ENCODE peak calls at places on chromosomes 7 and 10, in five cellular contexts. X is ovary, Q is body of pancreas, O is uterus, J is breast epithelium. I is an unnamed sample.
A peak's percentile ranks its signal among the peaks of the same experiment; 100 is the strongest.

GRCh38 chr7:78081344-78081743 is 282.8 kb downstream of the PHTF2 start:
- DNase-seq in X (no peak), O (no peak), J (no peak), Q (no peak), I (no peak)

GRCh38 chr10:78513330-78513729 is 479.7 kb downstream of the RPS24 start:
- DNase-seq in O (no peak), Q (no peak), J (no peak), X (no peak), I (no peak)

GRCh38 chr10:92763634-92764155 is 73.9 kb downstream of the HHEX start:
- DNase-seq in Q (no peak), O (no peak), J (no peak), X (no peak), I (no peak)

GRCh38 chr7:45684910-45685618 is 110.9 kb downstream of the ADCY1 start:
- DNase-seq in Q (no peak), X (no peak), O (no peak), J (peak; percentile 28), I (peak; percentile 16)

GRCh38 chr10:124649209-124649608 is 95.0 kb downstream of the FAM53B start:
- DNase-seq in Q (no peak), X (peak; percentile 79), O (peak; percentile 72), J (no peak), I (no peak)

GRCh38 chr7:130971297-130971696 is 237.3 kb upstream of the KLF14 start:
- DNase-seq in Q (no peak), X (no peak), O (no peak), J (no peak), I (no peak)

GRCh38 chr10:23067939-23068775 is 27.2 kb upstream of the MSRB2 start:
- DNase-seq in O (peak; percentile 61), J (peak; percentile 68), X (no peak), Q (peak; percentile 79), I (peak; percentile 72)

GRCh38 chr7:121084748-121085336 is 96.3 kb downstream of the CPED1 start:
- DNase-seq in O (no peak), Q (no peak), X (no peak), J (no peak), I (no peak)

GRCh38 chr7:101644879-101645278 is 15.8 kb upstream of the MYL10 start:
- DNase-seq in Q (no peak), J (no peak), O (no peak), X (no peak), I (no peak)

GRCh38 chr10:96896884-96897589 is 64.9 kb downstream of the LCOR start:
- DNase-seq in O (no peak), J (no peak), X (no peak), Q (no peak), I (no peak)

GRCh38 chr7:93165447-93165846 is 17.3 kb upstream of the SAMD9L start:
- DNase-seq in O (no peak), J (no peak), Q (no peak), X (no peak), I (no peak)

GRCh38 chr10:61992683-61993629 is 91.5 kb downstream of the ARID5B start:
- DNase-seq in O (peak; percentile 36), J (no peak), X (peak; percentile 25), Q (no peak), I (no peak)

GRCh38 chr10:95384011-95384704 is 93.4 kb upstream of the PDLIM1 start:
- DNase-seq in J (no peak), Q (no peak), O (no peak), X (no peak), I (no peak)

GRCh38 chr7:149774237-149775175 is 1.1 kb upstream of the ZNF467 start:
- DNase-seq in X (peak; percentile 25), J (no peak), Q (peak; percentile 43), O (peak; percentile 37), I (no peak)

GRCh38 chr7:123003539-123004126 is 8.1 kb upstream of the TAS2R16 start:
- DNase-seq in J (no peak), X (no peak), O (no peak), Q (no peak), I (no peak)

GRCh38 chr10:103238506-103239252 is 7.0 kb upstream of the RPEL1 start:
- DNase-seq in J (no peak), Q (peak; percentile 43), O (no peak), X (peak; percentile 10), I (no peak)

GRCh38 chr7:50307368-50308012 is 3.0 kb downstream of the IKZF1 start:
- DNase-seq in Q (no peak), O (no peak), X (no peak), J (no peak), I (no peak)

GRCh38 chr7:112236597-112236996 is 30.1 kb downstream of the ZNF277 start:
- DNase-seq in O (no peak), X (no peak), Q (no peak), J (no peak), I (no peak)

GRCh38 chr10:75941181-75941580 is 509.8 kb downstream of the LRMDA start:
- DNase-seq in X (no peak), J (no peak), Q (no peak), O (no peak), I (no peak)

GRCh38 chr10:3729397-3729796 is 55.6 kb downstream of the KLF6 start:
- DNase-seq in X (no peak), J (no peak), O (no peak), Q (no peak), I (no peak)

GRCh38 chr10:74542077-74542476 is 284.3 kb upstream of the KAT6B start:
- DNase-seq in O (no peak), J (no peak), X (peak; percentile 41), Q (peak; percentile 13), I (no peak)

GRCh38 chr7:33639552-33640197 is 265.7 kb upstream of the BMPER start:
- DNase-seq in J (no peak), Q (no peak), O (no peak), X (no peak), I (no peak)

GRCh38 chr10:100364735-100365391 is 17.8 kb downstream of the SCD start:
- DNase-seq in O (peak; percentile 79), X (peak; percentile 87), Q (peak; percentile 96), J (peak; percentile 89), I (peak; percentile 86)

GRCh38 chr7:20799566-20800377 is 13.1 kb upstream of the SP8 start:
- DNase-seq in O (no peak), Q (no peak), X (no peak), J (no peak), I (no peak)

GRCh38 chr10:78588194-78588811 is 480.5 kb upstream of the ZMIZ1 start:
- DNase-seq in Q (peak; percentile 37), J (no peak), X (peak; percentile 36), O (peak; percentile 72), I (no peak)

DNA sequence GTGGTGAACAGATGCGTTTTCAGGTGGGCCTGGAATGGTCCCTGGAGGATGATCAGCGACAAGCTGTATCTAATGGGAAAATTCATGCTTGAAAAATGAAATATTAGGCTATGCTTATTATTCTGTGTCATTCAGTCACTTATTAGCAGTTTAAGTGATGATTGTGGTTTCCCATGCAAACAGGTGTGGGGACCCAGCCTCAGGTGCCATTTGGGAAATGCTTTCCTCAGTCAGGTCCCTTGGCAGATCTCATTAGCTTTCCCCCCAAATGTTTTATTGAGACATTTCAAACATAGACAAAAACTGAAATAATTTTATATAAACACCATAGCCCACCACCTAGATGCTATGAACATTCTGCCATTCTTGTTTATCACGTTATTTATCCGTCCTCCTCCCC is 411 bp upstream of the SNX10 start:
- DNase-seq in O (no peak), X (no peak), Q (no peak), J (no peak), I (no peak)
- H3K27ac ChIP-seq in O (no peak overlapping the region), X (no peak overlapping the region), Q (no peak overlapping the region), J (no peak overlapping the region), I (no peak overlapping the region)

DNA sequence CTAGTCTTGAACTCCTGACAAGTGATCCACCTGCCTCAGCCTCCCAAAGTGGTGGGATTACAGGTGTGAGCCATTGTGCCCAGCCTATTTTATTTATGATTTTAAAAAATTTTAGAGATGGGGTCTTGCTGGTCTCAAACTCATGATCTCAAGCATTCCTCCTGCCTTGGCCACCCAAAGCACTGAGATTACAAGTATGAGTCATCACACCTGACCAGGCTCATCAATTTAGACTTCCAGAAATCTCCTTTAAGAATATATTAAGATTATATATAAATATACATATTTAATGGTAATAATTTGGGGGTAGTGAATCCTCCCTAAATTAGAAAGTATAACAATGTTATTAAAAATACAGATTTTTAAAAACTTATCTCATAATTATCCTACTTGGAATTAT is 29.1 kb downstream of the LAMB1 start:
- DNase-seq in Q (no peak), J (no peak), O (no peak), X (no peak), I (no peak)
- TF ChIP-seq POLR2A in Q (no peak), J (no peak), O (no peak), X (no peak), I (no peak)

GRCh38 chr7:97735075-97735474 is 3.2 kb downstream of the TAC1 start:
- DNase-seq in J (no peak), X (no peak), O (no peak), Q (no peak), I (no peak)

GRCh38 chr7:97734255-97734654 is 2.4 kb downstream of the TAC1 start:
- DNase-seq in J (no peak), O (no peak), Q (no peak), X (no peak), I (no peak)

GRCh38 chr7:97732567-97733275 is 835 bp downstream of the TAC1 start:
- DNase-seq in J (no peak), X (no peak), Q (no peak), O (no peak), I (no peak)

GRCh38 chr7:97731736-97732370 is at the start of gene TAC1:
- DNase-seq in J (no peak), O (peak; percentile 13), X (no peak), Q (peak; percentile 8), I (no peak)

DNA sequence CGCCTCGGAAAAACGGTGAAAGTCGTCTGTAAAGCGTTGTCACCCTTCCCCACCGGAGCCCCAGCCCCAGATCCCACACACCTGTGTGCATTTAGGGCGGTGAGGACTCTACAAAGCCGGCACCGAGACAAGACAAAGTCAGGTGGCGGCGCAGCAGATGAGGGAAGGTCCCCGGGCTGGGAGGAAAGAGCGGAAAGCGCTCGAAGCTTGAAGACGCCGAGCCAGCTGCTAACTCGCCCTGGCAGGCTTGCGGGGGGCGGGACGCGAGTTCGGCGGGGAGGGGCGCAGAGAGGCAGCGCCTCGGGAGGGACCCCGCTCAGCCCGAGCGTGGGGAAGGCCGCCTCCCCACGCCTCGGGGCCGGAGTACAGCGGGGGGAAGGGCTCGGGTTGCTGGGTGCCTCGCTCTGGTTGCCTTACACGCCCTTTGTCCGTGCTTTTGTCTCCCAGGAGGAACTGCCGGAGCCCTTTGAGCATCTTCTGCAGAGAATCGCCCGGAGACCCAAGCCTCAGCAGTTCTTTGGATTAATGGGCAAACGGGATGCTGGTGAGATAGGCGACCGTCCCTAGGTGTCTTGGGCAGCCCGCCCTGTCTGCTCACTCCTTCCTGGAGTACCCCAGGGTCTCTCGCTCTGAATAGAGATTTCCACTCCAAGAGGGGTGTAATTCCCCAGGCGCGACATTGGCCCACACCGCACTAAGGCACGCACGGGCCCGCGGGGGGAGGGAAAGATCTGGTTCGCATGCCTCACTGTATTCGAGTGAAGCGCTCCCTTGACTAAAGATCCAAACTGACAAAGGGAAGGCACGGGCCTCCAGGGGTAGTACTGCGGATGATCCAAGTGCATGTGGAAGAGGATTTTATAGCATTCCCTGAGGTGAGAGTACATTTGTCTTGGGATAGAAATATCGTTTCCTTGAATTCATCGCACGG is 1.7 kb downstream of the TAC1 start:
- DNase-seq in J (no peak), X (no peak), Q (peak; percentile 10), O (peak; percentile 13), I (no peak)
- TF ChIP-seq CTCF in J (no peak), X (no peak), Q (no peak), O (no peak), I (no peak)

GRCh38 chr10:34397324-34397723 is 417.8 kb downstream of the PARD3 start:
- DNase-seq in J (no peak), Q (no peak), X (no peak), O (no peak), I (no peak)

GRCh38 chr10:34392641-34393170 is 422.4 kb downstream of the PARD3 start:
- DNase-seq in O (no peak), Q (no peak), X (no peak), J (no peak), I (no peak)

GRCh38 chr10:34396669-34397068 is 418.4 kb downstream of the PARD3 start:
- DNase-seq in Q (no peak), X (no peak), O (no peak), J (no peak), I (no peak)
- H3K27ac ChIP-seq in Q (no peak overlapping the region), X (no peak overlapping the region), O (no peak overlapping the region), J (no peak overlapping the region), I (no peak overlapping the region)

I was measured in right lobe of liver.